ENCODE peak calls at places on chromosomes 7 and 10, in nine cellular contexts. L is BE2C, H is ascending aorta, X is fibroblast of pulmonary artery, A is mesothelial cell of epicardium, G is astrocyte of the spinal cord, F is keratinocyte, W is progenitor cell of endocrine pancreas, I is PC-3. V is an unnamed sample.

GRCh38 chr10:59064759-59065498 is 111.5 kb upstream of the PHYHIPL start:
- DNase-seq in L (peak), H (no peak), X (no peak), A (no peak), G (no peak), F (no peak), W (no peak), I (no peak), V (no peak)

GRCh38 chr7:91266067-91266930 is 2.1 kb downstream of the FZD1 start:
- DNase-seq in L (no peak), H (no peak), X (no peak), A (no peak), G (no peak), F (no peak), W (no peak), I (no peak), V (no peak)

GRCh38 chr7:145360511-145361100 is 524.8 kb upstream of the TPK1 start:
- DNase-seq in L (no peak), H (no peak), X (no peak), A (no peak), G (no peak), F (no peak), W (no peak), I (no peak), V (no peak)

GRCh38 chr7:19958309-19958896 is 185.0 kb upstream of the TMEM196 start:
- DNase-seq in L (no peak), H (no peak), X (peak), A (no peak), G (peak), F (peak), W (no peak), I (peak), V (no peak)

GRCh38 chr7:150717821-150718420 is 1.5 kb downstream of the GIMAP1 start:
- DNase-seq in L (no peak), H (no peak), X (no peak), A (no peak), G (no peak), F (no peak), W (no peak), I (no peak), V (no peak)

GRCh38 chr7:133301444-133301843 is 48.6 kb downstream of the EXOC4 start:
- DNase-seq in L (no peak), H (no peak), X (peak), A (no peak), G (no peak), F (no peak), W (no peak), I (no peak), V (no peak)

GRCh38 chr10:133067152-133068090 is 20.3 kb upstream of the ADGRA1 start:
- DNase-seq in L (no peak), H (no peak), X (no peak), A (no peak), G (no peak), F (no peak), W (no peak), I (no peak), V (no peak)

GRCh38 chr10:30434273-30435067 is 486 bp downstream of the MAP3K8 start:
- DNase-seq in L (peak), H (peak), X (peak), A (peak), G (peak), F (no peak), W (peak), I (peak), V (peak)

GRCh38 chr10:24568042-24568441 is 155.6 kb downstream of the ARHGAP21 start:
- DNase-seq in L (no peak), H (no peak), X (no peak), A (no peak), G (no peak), F (no peak), W (no peak), I (no peak), V (no peak)

GRCh38 chr10:119189811-119190282 is 11.2 kb upstream of the PRDX3 start:
- DNase-seq in L (no peak), H (no peak), X (peak), A (no peak), G (peak), F (no peak), W (no peak), I (no peak), V (no peak)

GRCh38 chr10:95560288-95561199 is 627 bp downstream of the SORBS1 start:
- DNase-seq in L (peak), H (no peak), X (peak), A (peak), G (peak), F (no peak), W (peak), I (peak), V (peak)

GRCh38 chr10:101710793-101711192 is 15.8 kb upstream of the FBXW4 start:
- DNase-seq in L (no peak), H (no peak), X (no peak), A (no peak), G (no peak), F (no peak), W (no peak), I (no peak), V (no peak)

GRCh38 chr7:120988591-120989299 is at the start of gene CPED1:
- DNase-seq in L (peak), H (peak), X (peak), A (peak), G (peak), F (no peak), W (peak), I (peak), V (peak)

GRCh38 chr10:11603741-11604140 is 7.7 kb downstream of the USP6NL start:
- DNase-seq in L (no peak), H (no peak), X (no peak), A (no peak), G (no peak), F (no peak), W (no peak), I (no peak), V (no peak)

GRCh38 chr7:83749495-83749894 is 100.6 kb upstream of the SEMA3E start:
- DNase-seq in L (no peak), H (no peak), X (no peak), A (no peak), G (no peak), F (no peak), W (no peak), I (no peak), V (no peak)

GRCh38 chr10:96093948-96094347 is 36.1 kb upstream of the ZNF518A start:
- DNase-seq in L (no peak), H (no peak), X (no peak), A (no peak), G (no peak), F (no peak), W (no peak), I (no peak), V (no peak)

GRCh38 chr7:130134106-130134636 is 63.8 kb downstream of the KLHDC10 start:
- DNase-seq in L (no peak), H (no peak), X (no peak), A (no peak), G (no peak), F (no peak), W (no peak), I (no peak), V (no peak)

GRCh38 chr7:141272417-141272816 is 198.6 kb downstream of the TMEM178B start:
- DNase-seq in L (no peak), H (no peak), X (no peak), A (no peak), G (no peak), F (no peak), W (no peak), I (no peak), V (no peak)

GRCh38 chr10:126458453-126458852 is 70.2 kb upstream of the ADAM12 start:
- DNase-seq in L (no peak), H (no peak), X (peak), A (no peak), G (peak), F (no peak), W (no peak), I (peak), V (no peak)

GRCh38 chr7:81960026-81960425 is 190.2 kb upstream of the HGF start:
- DNase-seq in L (no peak), H (no peak), X (peak), A (no peak), G (no peak), F (no peak), W (no peak), I (no peak), V (no peak)

GRCh38 chr10:124993728-124994451 is 52.0 kb downstream of the ZRANB1 start:
- DNase-seq in L (no peak), H (no peak), X (no peak), A (no peak), G (no peak), F (no peak), W (peak), I (no peak), V (no peak)

GRCh38 chr10:50874723-50875122 is 10.7 kb downstream of the A1CF start:
- DNase-seq in L (no peak), H (no peak), X (no peak), A (no peak), G (no peak), F (no peak), W (no peak), I (peak), V (no peak)

GRCh38 chr10:132162590-132163277 is 24.0 kb upstream of the DPYSL4 start:
- DNase-seq in L (no peak), H (no peak), X (no peak), A (no peak), G (no peak), F (no peak), W (no peak), I (no peak), V (no peak)

GRCh38 chr10:57979466-57979865 is 288.2 kb downstream of the IPMK start:
- DNase-seq in L (no peak), H (no peak), X (peak), A (no peak), G (peak), F (no peak), W (no peak), I (no peak), V (no peak)

GRCh38 chr7:148191391-148192076 is 399.0 kb upstream of the C7orf33 start:
- DNase-seq in L (no peak), H (no peak), X (peak), A (no peak), G (no peak), F (no peak), W (no peak), I (no peak), V (no peak)

GRCh38 chr7:80900583-80901576 is 18.0 kb downstream of the SEMA3C start:
- DNase-seq in L (no peak), H (no peak), X (peak), A (no peak), G (peak), F (no peak), W (no peak), I (peak), V (no peak)

GRCh38 chr7:144407266-144407931 is 3.9 kb upstream of the NOBOX start:
- DNase-seq in L (no peak), H (no peak), X (no peak), A (no peak), G (no peak), F (peak), W (no peak), I (peak), V (no peak)

GRCh38 chr7:493661-494251 is 25.9 kb downstream of the PDGFA start:
- DNase-seq in L (no peak), H (no peak), X (no peak), A (no peak), G (no peak), F (no peak), W (no peak), I (no peak), V (no peak)

GRCh38 chr7:99268361-99268908 is 4.2 kb upstream of the MYH16 start:
- DNase-seq in L (no peak), H (no peak), X (no peak), A (no peak), G (no peak), F (no peak), W (no peak), I (no peak), V (no peak)

GRCh38 chr7:50125766-50126165 is 32.7 kb upstream of the ZPBP start:
- DNase-seq in L (no peak), H (no peak), X (no peak), A (no peak), G (no peak), F (no peak), W (no peak), I (no peak), V (no peak)

GRCh38 chr7:107961399-107961798 is 41.6 kb downstream of the LAMB1 start:
- DNase-seq in L (peak), H (no peak), X (peak), A (no peak), G (no peak), F (no peak), W (no peak), I (no peak), V (no peak)

GRCh38 chr7:1714583-1715330 is 44.7 kb downstream of the ELFN1 start:
- DNase-seq in L (no peak), H (no peak), X (no peak), A (no peak), G (no peak), F (no peak), W (no peak), I (no peak), V (no peak)

GRCh38 chr7:124712017-124712416 is 53.6 kb downstream of the GPR37 start:
- DNase-seq in L (no peak), H (no peak), X (no peak), A (no peak), G (no peak), F (no peak), W (no peak), I (peak), V (no peak)

GRCh38 chr7:141014091-141014490 is 661 bp downstream of the MRPS33 start:
- DNase-seq in L (no peak), H (no peak), X (peak), A (no peak), G (no peak), F (no peak), W (no peak), I (no peak), V (no peak)

GRCh38 chr10:3067045-3067858 is at the start of gene PFKP:
- DNase-seq in L (peak), H (no peak), X (no peak), A (no peak), G (no peak), F (no peak), W (no peak), I (no peak), V (no peak)

GRCh38 chr7:154289119-154289518 is 236.9 kb downstream of the DPP6 start:
- DNase-seq in L (no peak), H (no peak), X (no peak), A (no peak), G (no peak), F (no peak), W (no peak), I (no peak), V (no peak)

GRCh38 chr10:114518401-114519305 is 114.4 kb upstream of the AFAP1L2 start:
- DNase-seq in L (no peak), H (no peak), X (no peak), A (no peak), G (no peak), F (no peak), W (no peak), I (peak), V (no peak)
- TF ChIP-seq CTCF in L (no peak), H (no peak), X (no peak), A (no peak), G (no peak), F (no peak), W (no peak), I (no peak), V (no peak)

GRCh38 chr10:13877154-13877909 is 290.6 kb downstream of the PRPF18 start:
- DNase-seq in L (no peak), H (no peak), X (peak), A (no peak), G (no peak), F (no peak), W (no peak), I (no peak), V (no peak)
- TF ChIP-seq CTCF in L (no peak), H (no peak), X (no peak), A (no peak), G (no peak), F (no peak), W (no peak), I (no peak), V (no peak)

GRCh38 chr10:5582736-5583135 is 58.0 kb downstream of the CALML3 start:
- DNase-seq in L (no peak), H (no peak), X (no peak), A (no peak), G (no peak), F (no peak), W (no peak), I (no peak), V (no peak)
- TF ChIP-seq CTCF in L (peak), H (no peak), X (peak), A (no peak), G (peak), F (no peak), W (no peak), I (no peak), V (no peak)

DNA sequence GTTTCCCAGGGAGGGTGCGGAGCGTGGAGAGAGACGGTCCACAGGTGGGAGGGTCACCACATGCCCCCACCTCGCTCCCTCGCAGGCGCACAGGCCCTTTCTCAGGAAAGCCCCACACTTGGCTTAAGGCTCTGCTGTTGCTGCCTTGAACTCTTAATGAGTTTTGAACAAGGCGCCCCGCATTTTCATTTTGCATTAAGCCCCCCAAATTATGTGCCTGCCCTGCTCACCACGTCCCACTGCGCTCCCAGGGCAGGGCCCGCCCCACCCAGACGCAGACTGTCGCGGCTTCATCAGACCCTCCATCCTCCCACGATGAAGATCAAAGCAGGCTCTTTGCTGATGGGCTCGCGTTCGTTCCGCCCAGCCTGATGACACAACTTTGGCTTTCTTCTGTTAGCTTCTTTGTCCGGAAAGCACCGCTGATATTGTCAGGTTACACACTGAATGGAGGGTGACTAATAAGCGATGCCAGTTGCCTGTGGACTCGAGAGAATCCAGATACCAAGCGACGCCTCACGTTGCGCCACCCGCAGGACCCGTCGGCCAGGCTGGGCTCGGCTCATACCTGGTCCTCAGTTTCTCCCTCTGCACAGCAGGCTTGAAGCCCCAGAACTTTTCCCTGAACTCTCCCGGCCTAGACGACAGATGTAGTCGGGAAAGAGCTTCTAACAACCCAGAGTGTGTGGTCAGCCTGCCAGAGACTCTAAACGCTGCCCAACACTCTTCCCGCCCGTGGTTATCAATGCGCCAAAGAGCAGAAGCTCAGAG is 9.5 kb downstream of the CALML3 start:
- DNase-seq in L (no peak), H (no peak), X (peak), A (peak), G (no peak), F (no peak), W (no peak), I (no peak), V (no peak)
- TF ChIP-seq CTCF in L (no peak), H (no peak), X (no peak), A (no peak), G (no peak), F (no peak), W (no peak), I (no peak), V (no peak)

DNA sequence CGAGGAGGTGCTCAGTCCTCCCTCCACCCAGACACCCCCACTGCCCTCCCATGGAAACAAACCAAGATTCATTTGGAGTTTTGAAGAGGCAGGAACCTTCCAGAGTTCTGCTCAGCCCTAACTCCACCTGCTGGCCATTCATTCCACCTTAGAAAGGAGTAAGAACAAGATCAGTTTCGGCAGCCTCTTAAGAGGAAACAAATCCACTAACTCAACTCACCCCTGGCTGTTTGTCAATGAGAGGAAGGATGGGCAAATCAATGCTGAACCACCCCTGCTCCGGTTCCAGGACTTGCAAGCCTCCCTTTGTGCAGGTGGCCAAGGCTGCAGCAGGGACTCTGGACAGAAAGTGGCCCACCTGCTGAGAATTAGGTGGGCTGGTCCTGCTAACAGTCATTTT is 26.2 kb downstream of the CCDC3 start:
- DNase-seq in L (no peak), H (no peak), X (no peak), A (no peak), G (no peak), F (no peak), W (no peak), I (peak), V (no peak)
- TF ChIP-seq CTCF in L (peak), H (peak), X (peak), A (no peak), G (peak), F (peak), W (peak), I (peak), V (peak)

DNA sequence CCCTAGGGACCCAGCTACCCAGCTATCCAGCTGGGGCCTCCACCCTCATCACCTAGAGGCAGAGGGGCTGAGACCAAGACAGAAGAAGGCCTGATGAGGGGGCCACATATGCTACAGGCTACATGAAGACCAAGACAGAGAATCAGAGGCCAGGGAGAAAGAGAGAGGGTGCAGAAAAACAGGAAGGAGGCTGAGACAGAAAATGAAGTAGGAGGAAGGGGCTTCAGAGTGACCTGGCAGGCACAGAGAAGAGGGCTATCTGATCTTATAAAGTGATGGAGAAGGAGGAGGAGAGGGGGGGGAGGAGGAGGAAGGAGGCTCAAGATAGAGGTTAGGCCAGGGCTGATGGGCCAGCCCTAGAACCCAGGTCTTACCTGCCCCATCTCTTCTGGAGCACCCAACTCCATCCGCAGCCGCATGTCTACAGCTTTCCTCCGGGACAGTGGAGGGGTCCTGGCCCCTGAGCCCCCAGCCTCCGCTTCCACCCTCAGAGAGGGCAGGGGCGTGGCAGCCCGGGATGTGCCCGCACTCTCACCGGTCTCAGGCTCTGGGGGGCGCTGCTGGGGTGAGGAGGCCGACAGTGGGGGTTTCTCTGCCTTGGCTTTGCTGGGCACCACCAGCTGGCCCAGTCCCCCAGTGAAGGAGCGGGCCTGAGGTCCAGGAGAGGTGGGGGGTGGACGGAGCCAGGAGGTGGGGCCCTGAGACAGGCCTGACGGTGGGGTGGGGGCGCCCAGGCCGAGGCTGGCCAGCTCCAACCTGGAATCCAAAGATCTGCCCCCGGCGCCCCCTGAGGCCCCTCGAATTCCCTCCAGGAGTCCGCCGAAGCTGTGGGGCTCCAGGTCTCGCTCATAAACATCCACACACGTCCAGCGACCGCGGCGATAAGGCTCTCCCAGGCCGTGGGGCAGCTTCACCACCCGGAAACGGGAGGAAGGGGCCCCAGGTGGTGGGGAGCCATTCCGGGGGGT is 1.8 kb downstream of the TSC22D4 start:
- DNase-seq in L (peak), H (no peak), X (no peak), A (no peak), G (no peak), F (no peak), W (no peak), I (no peak), V (no peak)
- TF ChIP-seq CTCF in L (peak), H (peak), X (peak), A (no peak), G (peak), F (peak), W (no peak), I (peak), V (no peak)

DNA sequence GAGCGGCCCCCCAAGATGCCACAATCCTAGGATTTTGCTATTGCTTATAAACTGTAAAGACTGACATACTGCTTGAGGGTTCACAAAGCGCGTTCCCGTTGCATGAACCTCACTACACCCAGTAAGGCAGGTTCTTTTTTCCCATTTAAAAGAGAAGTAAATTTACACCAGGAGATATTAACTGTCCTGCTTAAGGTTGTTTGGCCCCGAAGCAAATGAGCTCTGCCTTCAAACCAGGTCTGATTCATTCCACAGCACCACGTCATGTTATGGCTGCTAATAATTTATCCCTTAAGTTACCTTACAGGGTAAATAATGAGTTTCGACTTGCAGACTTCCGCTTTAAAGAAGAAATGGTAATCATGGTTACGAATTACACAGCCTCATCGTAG is 559 bp upstream of the FKBP14 start:
- DNase-seq in L (peak), H (no peak), X (peak), A (no peak), G (no peak), F (peak), W (no peak), I (peak), V (no peak)
- TF ChIP-seq CTCF in L (no peak), H (no peak), X (no peak), A (no peak), G (no peak), F (no peak), W (no peak), I (no peak), V (no peak)